ENCODE peak calls at places on chromosomes 1 and 21, in eight cellular contexts. One of them, this sample, is unnamed.

GRCh38 chr1:44314401-44314800 is 40.7 kb downstream of the ERI3 start:
- DNase-seq in EL: no peak
- DNase-seq in A673: no peak
- DNase-seq in mesenteric fat pad: no peak
- DNase-seq in activated T-cell treated with anti-CD3 and anti-CD28 coated beads for 4 hours: no peak
- DNase-seq in NCI-H460: no peak
- DNase-seq in left lung: no peak
- DNase-seq in H54: no peak
- DNase-seq in this sample: no peak

GRCh38 chr1:186839077-186839400 is 10.3 kb downstream of the PLA2G4A start:
- DNase-seq in EL: no peak
- DNase-seq in A673: peak
- DNase-seq in mesenteric fat pad: no peak
- DNase-seq in activated T-cell treated with anti-CD3 and anti-CD28 coated beads for 4 hours: no peak
- DNase-seq in NCI-H460: no peak
- DNase-seq in left lung: no peak
- DNase-seq in H54: no peak
- DNase-seq in this sample: no peak

GRCh38 chr1:58620926-58621325 is 43.9 kb upstream of the TACSTD2 start:
- DNase-seq in EL: no peak
- DNase-seq in A673: no peak
- DNase-seq in mesenteric fat pad: no peak
- DNase-seq in activated T-cell treated with anti-CD3 and anti-CD28 coated beads for 4 hours: no peak
- DNase-seq in NCI-H460: no peak
- DNase-seq in left lung: no peak
- DNase-seq in H54: no peak
- DNase-seq in this sample: no peak

GRCh38 chr1:187033721-187034120 is 205.0 kb downstream of the PLA2G4A start:
- DNase-seq in EL: no peak
- DNase-seq in A673: no peak
- DNase-seq in mesenteric fat pad: no peak
- DNase-seq in activated T-cell treated with anti-CD3 and anti-CD28 coated beads for 4 hours: no peak
- DNase-seq in NCI-H460: no peak
- DNase-seq in left lung: no peak
- DNase-seq in H54: no peak
- DNase-seq in this sample: no peak

GRCh38 chr1:110798691-110799256 is 74.2 kb upstream of the CD53 start:
- DNase-seq in EL: peak
- DNase-seq in A673: no peak
- DNase-seq in mesenteric fat pad: no peak
- DNase-seq in activated T-cell treated with anti-CD3 and anti-CD28 coated beads for 4 hours: no peak
- DNase-seq in NCI-H460: no peak
- DNase-seq in left lung: no peak
- DNase-seq in H54: no peak
- DNase-seq in this sample: no peak

GRCh38 chr1:224454337-224455055 is 19.9 kb upstream of the WDR26 start:
- DNase-seq in EL: no peak
- DNase-seq in A673: no peak
- DNase-seq in mesenteric fat pad: no peak
- DNase-seq in activated T-cell treated with anti-CD3 and anti-CD28 coated beads for 4 hours: no peak
- DNase-seq in NCI-H460: no peak
- DNase-seq in left lung: no peak
- DNase-seq in H54: no peak
- DNase-seq in this sample: no peak

GRCh38 chr21:41523175-41523574 is 15.2 kb upstream of the TMPRSS2 start:
- DNase-seq in EL: no peak
- DNase-seq in A673: no peak
- DNase-seq in mesenteric fat pad: no peak
- DNase-seq in activated T-cell treated with anti-CD3 and anti-CD28 coated beads for 4 hours: no peak
- DNase-seq in NCI-H460: no peak
- DNase-seq in left lung: no peak
- DNase-seq in H54: no peak
- DNase-seq in this sample: no peak

GRCh38 chr1:19734472-19734999 is 65.2 kb downstream of the TMCO4 start:
- DNase-seq in EL: peak
- DNase-seq in A673: no peak
- DNase-seq in mesenteric fat pad: no peak
- DNase-seq in activated T-cell treated with anti-CD3 and anti-CD28 coated beads for 4 hours: no peak
- DNase-seq in NCI-H460: no peak
- DNase-seq in left lung: no peak
- DNase-seq in H54: no peak
- DNase-seq in this sample: no peak

GRCh38 chr1:41496080-41497055 is 11.9 kb upstream of the EDN2 start:
- DNase-seq in EL: peak
- DNase-seq in A673: peak
- DNase-seq in mesenteric fat pad: peak
- DNase-seq in activated T-cell treated with anti-CD3 and anti-CD28 coated beads for 4 hours: no peak
- DNase-seq in NCI-H460: peak
- DNase-seq in left lung: peak
- DNase-seq in H54: peak
- DNase-seq in this sample: no peak

GRCh38 chr1:38117444-38117887 is 70.9 kb upstream of the POU3F1 start:
- DNase-seq in EL: no peak
- DNase-seq in A673: no peak
- DNase-seq in mesenteric fat pad: no peak
- DNase-seq in activated T-cell treated with anti-CD3 and anti-CD28 coated beads for 4 hours: no peak
- DNase-seq in NCI-H460: no peak
- DNase-seq in left lung: no peak
- DNase-seq in H54: no peak
- DNase-seq in this sample: no peak

GRCh38 chr1:35726814-35727433 is 8.2 kb upstream of the C1orf216 start:
- DNase-seq in EL: peak
- DNase-seq in A673: peak
- DNase-seq in mesenteric fat pad: no peak
- DNase-seq in activated T-cell treated with anti-CD3 and anti-CD28 coated beads for 4 hours: peak
- DNase-seq in NCI-H460: peak
- DNase-seq in left lung: no peak
- DNase-seq in H54: no peak
- DNase-seq in this sample: no peak

GRCh38 chr1:176456848-176457247 is 6.1 kb upstream of the PAPPA2 start:
- DNase-seq in EL: no peak
- DNase-seq in A673: no peak
- DNase-seq in mesenteric fat pad: no peak
- DNase-seq in activated T-cell treated with anti-CD3 and anti-CD28 coated beads for 4 hours: no peak
- DNase-seq in NCI-H460: no peak
- DNase-seq in left lung: peak
- DNase-seq in H54: no peak
- DNase-seq in this sample: no peak

GRCh38 chr1:185495017-185495416 is 178.0 kb upstream of the IVNS1ABP start:
- DNase-seq in EL: no peak
- DNase-seq in A673: peak
- DNase-seq in mesenteric fat pad: no peak
- DNase-seq in activated T-cell treated with anti-CD3 and anti-CD28 coated beads for 4 hours: no peak
- DNase-seq in NCI-H460: no peak
- DNase-seq in left lung: no peak
- DNase-seq in H54: no peak
- DNase-seq in this sample: no peak

GRCh38 chr1:115168026-115168425 is 78.7 kb upstream of the TSPAN2 start:
- DNase-seq in EL: peak
- DNase-seq in A673: no peak
- DNase-seq in mesenteric fat pad: no peak
- DNase-seq in activated T-cell treated with anti-CD3 and anti-CD28 coated beads for 4 hours: no peak
- DNase-seq in NCI-H460: no peak
- DNase-seq in left lung: no peak
- DNase-seq in H54: no peak
- DNase-seq in this sample: no peak

GRCh38 chr1:184322253-184322652 is 64.6 kb upstream of the C1orf21 start:
- DNase-seq in EL: no peak
- DNase-seq in A673: no peak
- DNase-seq in mesenteric fat pad: no peak
- DNase-seq in activated T-cell treated with anti-CD3 and anti-CD28 coated beads for 4 hours: no peak
- DNase-seq in NCI-H460: no peak
- DNase-seq in left lung: no peak
- DNase-seq in H54: no peak
- DNase-seq in this sample: no peak

GRCh38 chr1:54125671-54126070 is 27.1 kb downstream of the CDCP2 start:
- DNase-seq in EL: peak
- DNase-seq in A673: no peak
- DNase-seq in mesenteric fat pad: no peak
- DNase-seq in activated T-cell treated with anti-CD3 and anti-CD28 coated beads for 4 hours: no peak
- DNase-seq in NCI-H460: no peak
- DNase-seq in left lung: no peak
- DNase-seq in H54: no peak
- DNase-seq in this sample: no peak

GRCh38 chr1:231040019-231040799 is at the start of gene FAM89A:
- DNase-seq in EL: peak
- DNase-seq in A673: peak
- DNase-seq in mesenteric fat pad: peak
- DNase-seq in activated T-cell treated with anti-CD3 and anti-CD28 coated beads for 4 hours: peak
- DNase-seq in NCI-H460: peak
- DNase-seq in left lung: peak
- DNase-seq in H54: peak
- DNase-seq in this sample: no peak

GRCh38 chr1:43732132-43732531 is 24.8 kb downstream of the ST3GAL3 start:
- DNase-seq in EL: no peak
- DNase-seq in A673: no peak
- DNase-seq in mesenteric fat pad: no peak
- DNase-seq in activated T-cell treated with anti-CD3 and anti-CD28 coated beads for 4 hours: no peak
- DNase-seq in NCI-H460: no peak
- DNase-seq in left lung: no peak
- DNase-seq in H54: no peak
- DNase-seq in this sample: no peak

GRCh38 chr1:113913887-113914664 is 8.9 kb downstream of the DCLRE1B start:
- DNase-seq in EL: no peak
- DNase-seq in A673: no peak
- DNase-seq in mesenteric fat pad: no peak
- DNase-seq in activated T-cell treated with anti-CD3 and anti-CD28 coated beads for 4 hours: no peak
- DNase-seq in NCI-H460: no peak
- DNase-seq in left lung: no peak
- DNase-seq in H54: no peak
- DNase-seq in this sample: no peak

GRCh38 chr1:67390041-67390887 is 39.9 kb downstream of the SERBP1 start:
- DNase-seq in EL: peak
- DNase-seq in A673: peak
- DNase-seq in mesenteric fat pad: no peak
- DNase-seq in activated T-cell treated with anti-CD3 and anti-CD28 coated beads for 4 hours: no peak
- DNase-seq in NCI-H460: no peak
- DNase-seq in left lung: no peak
- DNase-seq in H54: no peak
- DNase-seq in this sample: no peak

GRCh38 chr1:10814954-10815862 is 18.8 kb upstream of the CASZ1 start:
- DNase-seq in EL: no peak
- DNase-seq in A673: no peak
- DNase-seq in mesenteric fat pad: no peak
- DNase-seq in activated T-cell treated with anti-CD3 and anti-CD28 coated beads for 4 hours: no peak
- DNase-seq in NCI-H460: no peak
- DNase-seq in left lung: no peak
- DNase-seq in H54: no peak
- DNase-seq in this sample: no peak

GRCh38 chr1:169741666-169742394 is 8.0 kb upstream of the SELE start:
- DNase-seq in EL: peak
- DNase-seq in A673: peak
- DNase-seq in mesenteric fat pad: no peak
- DNase-seq in activated T-cell treated with anti-CD3 and anti-CD28 coated beads for 4 hours: no peak
- DNase-seq in NCI-H460: no peak
- DNase-seq in left lung: no peak
- DNase-seq in H54: no peak
- DNase-seq in this sample: peak

GRCh38 chr1:11929849-11930248 is 3.6 kb upstream of the KIAA2013 start:
- DNase-seq in EL: peak
- DNase-seq in A673: peak
- DNase-seq in mesenteric fat pad: no peak
- DNase-seq in activated T-cell treated with anti-CD3 and anti-CD28 coated beads for 4 hours: no peak
- DNase-seq in NCI-H460: peak
- DNase-seq in left lung: no peak
- DNase-seq in H54: peak
- DNase-seq in this sample: no peak

GRCh38 chr1:65725064-65725463 is 67.6 kb upstream of the PDE4B start:
- DNase-seq in EL: no peak
- DNase-seq in A673: no peak
- DNase-seq in mesenteric fat pad: no peak
- DNase-seq in activated T-cell treated with anti-CD3 and anti-CD28 coated beads for 4 hours: no peak
- DNase-seq in NCI-H460: no peak
- DNase-seq in left lung: no peak
- DNase-seq in H54: no peak
- DNase-seq in this sample: no peak

GRCh38 chr1:41073971-41074370 is 52.4 kb upstream of the SLFNL1 start:
- DNase-seq in EL: peak
- DNase-seq in A673: no peak
- DNase-seq in mesenteric fat pad: no peak
- DNase-seq in activated T-cell treated with anti-CD3 and anti-CD28 coated beads for 4 hours: no peak
- DNase-seq in NCI-H460: no peak
- DNase-seq in left lung: no peak
- DNase-seq in H54: peak
- DNase-seq in this sample: no peak

GRCh38 chr1:76136894-76137293 is 62.3 kb downstream of the ST6GALNAC3 start:
- DNase-seq in EL: no peak
- DNase-seq in A673: no peak
- DNase-seq in mesenteric fat pad: no peak
- DNase-seq in activated T-cell treated with anti-CD3 and anti-CD28 coated beads for 4 hours: no peak
- DNase-seq in NCI-H460: no peak
- DNase-seq in left lung: no peak
- DNase-seq in H54: no peak
- DNase-seq in this sample: no peak

GRCh38 chr1:97006044-97006676 is 284.6 kb downstream of the PTBP2 start:
- DNase-seq in EL: peak
- DNase-seq in A673: peak
- DNase-seq in mesenteric fat pad: no peak
- DNase-seq in activated T-cell treated with anti-CD3 and anti-CD28 coated beads for 4 hours: no peak
- DNase-seq in NCI-H460: no peak
- DNase-seq in left lung: no peak
- DNase-seq in H54: no peak
- DNase-seq in this sample: no peak

This sample was measured in SK-N-MC.